ENCODE peak calls at places on chromosomes 6 and 20, in five cellular contexts. One of them, this sample, is unnamed.

GRCh38 chr6:79431469-79431868 is 105.8 kb downstream of the LCA5 start:
- DNase-seq in GM12865: peak
- DNase-seq in fibroblast of pulmonary artery: no peak
- DNase-seq in ovary: no peak
- DNase-seq in psoas muscle: no peak
- DNase-seq in this sample: no peak

GRCh38 chr6:10081075-10081474 is 333.8 kb downstream of the TFAP2A start:
- DNase-seq in fibroblast of pulmonary artery: no peak
- DNase-seq in ovary: no peak
- DNase-seq in GM12865: no peak
- DNase-seq in psoas muscle: no peak
- DNase-seq in this sample: no peak

GRCh38 chr20:11755071-11755881 is 162.4 kb upstream of the BTBD3 start:
- DNase-seq in psoas muscle: no peak
- DNase-seq in ovary: no peak
- DNase-seq in fibroblast of pulmonary artery: no peak
- DNase-seq in GM12865: no peak
- DNase-seq in this sample: peak

GRCh38 chr6:89944181-89944755 is 50.0 kb downstream of the GJA10 start:
- DNase-seq in GM12865: no peak
- DNase-seq in psoas muscle: no peak
- DNase-seq in ovary: no peak
- DNase-seq in fibroblast of pulmonary artery: no peak
- DNase-seq in this sample: peak

GRCh38 chr6:22053385-22053997 is 243.3 kb downstream of the PRL start:
- DNase-seq in GM12865: no peak
- DNase-seq in psoas muscle: no peak
- DNase-seq in fibroblast of pulmonary artery: no peak
- DNase-seq in ovary: no peak
- DNase-seq in this sample: no peak

GRCh38 chr20:48782901-48783308 is 44.9 kb downstream of the PREX1 start:
- DNase-seq in ovary: no peak
- DNase-seq in GM12865: peak
- DNase-seq in psoas muscle: no peak
- DNase-seq in fibroblast of pulmonary artery: no peak
- DNase-seq in this sample: no peak

GRCh38 chr6:45663181-45664180 is 285.7 kb upstream of the SUPT3H start:
- DNase-seq in fibroblast of pulmonary artery: peak
- DNase-seq in psoas muscle: peak
- DNase-seq in ovary: peak
- DNase-seq in GM12865: no peak
- DNase-seq in this sample: no peak

GRCh38 chr6:36757943-36758508 is 60.4 kb downstream of the RAB44 start:
- DNase-seq in psoas muscle: no peak
- DNase-seq in GM12865: no peak
- DNase-seq in ovary: no peak
- DNase-seq in fibroblast of pulmonary artery: no peak
- DNase-seq in this sample: no peak

GRCh38 chr20:25551413-25552210 is 33.7 kb downstream of the NINL start:
- DNase-seq in fibroblast of pulmonary artery: no peak
- DNase-seq in ovary: no peak
- DNase-seq in psoas muscle: no peak
- DNase-seq in GM12865: no peak
- DNase-seq in this sample: no peak

GRCh38 chr6:53119349-53119748 is 29.3 kb downstream of the GCM1 start:
- DNase-seq in ovary: no peak
- DNase-seq in fibroblast of pulmonary artery: no peak
- DNase-seq in GM12865: no peak
- DNase-seq in psoas muscle: no peak
- DNase-seq in this sample: peak

GRCh38 chr6:156427345-156427744 is 349.8 kb upstream of the ARID1B start:
- DNase-seq in ovary: no peak
- DNase-seq in fibroblast of pulmonary artery: peak
- DNase-seq in psoas muscle: peak
- DNase-seq in GM12865: no peak
- DNase-seq in this sample: peak

GRCh38 chr6:42007753-42008528 is 42.4 kb upstream of the TAF8 start:
- DNase-seq in ovary: no peak
- DNase-seq in psoas muscle: no peak
- DNase-seq in fibroblast of pulmonary artery: no peak
- DNase-seq in GM12865: no peak
- DNase-seq in this sample: no peak

GRCh38 chr6:42769051-42769450 is 12.8 kb upstream of the BICRAL start:
- DNase-seq in GM12865: no peak
- DNase-seq in psoas muscle: no peak
- DNase-seq in ovary: no peak
- DNase-seq in fibroblast of pulmonary artery: no peak
- DNase-seq in this sample: no peak

GRCh38 chr6:161890133-161890833 is 616.4 kb upstream of the AGPAT4 start:
- DNase-seq in psoas muscle: no peak
- DNase-seq in ovary: no peak
- DNase-seq in fibroblast of pulmonary artery: no peak
- DNase-seq in GM12865: no peak
- DNase-seq in this sample: no peak

GRCh38 chr6:137016366-137016765 is 28.4 kb downstream of the IL20RA start:
- DNase-seq in fibroblast of pulmonary artery: peak
- DNase-seq in ovary: no peak
- DNase-seq in psoas muscle: no peak
- DNase-seq in GM12865: no peak
- DNase-seq in this sample: peak

GRCh38 chr6:5190467-5190866 is 70.3 kb downstream of the LYRM4 start:
- DNase-seq in GM12865: no peak
- DNase-seq in ovary: no peak
- DNase-seq in psoas muscle: no peak
- DNase-seq in fibroblast of pulmonary artery: peak
- DNase-seq in this sample: peak

GRCh38 chr6:130020106-130020851 is 1.9 kb downstream of the L3MBTL3 start:
- DNase-seq in fibroblast of pulmonary artery: peak
- DNase-seq in ovary: peak
- DNase-seq in GM12865: peak
- DNase-seq in psoas muscle: peak
- DNase-seq in this sample: peak

GRCh38 chr6:83127258-83127657 is 59.8 kb downstream of the DOP1A start:
- DNase-seq in psoas muscle: no peak
- DNase-seq in fibroblast of pulmonary artery: no peak
- DNase-seq in GM12865: no peak
- DNase-seq in ovary: no peak
- DNase-seq in this sample: no peak

GRCh38 chr20:19775353-19776201 is 17.5 kb downstream of the RIN2 start:
- DNase-seq in fibroblast of pulmonary artery: no peak
- DNase-seq in ovary: no peak
- DNase-seq in GM12865: no peak
- DNase-seq in psoas muscle: no peak
- DNase-seq in this sample: peak

GRCh38 chr6:42349753-42350573 is 101.8 kb downstream of the TRERF1 start:
- DNase-seq in fibroblast of pulmonary artery: no peak
- DNase-seq in GM12865: no peak
- DNase-seq in psoas muscle: no peak
- DNase-seq in ovary: no peak
- DNase-seq in this sample: peak

GRCh38 chr6:111938710-111939109 is 65.5 kb upstream of the FYN start:
- DNase-seq in psoas muscle: no peak
- DNase-seq in fibroblast of pulmonary artery: peak
- DNase-seq in ovary: no peak
- DNase-seq in GM12865: no peak
- DNase-seq in this sample: peak

GRCh38 chr6:165515963-165516624 is 146.9 kb downstream of the PDE10A start:
- DNase-seq in psoas muscle: no peak
- DNase-seq in GM12865: no peak
- DNase-seq in fibroblast of pulmonary artery: peak
- DNase-seq in ovary: no peak
- DNase-seq in this sample: no peak

GRCh38 chr6:169098136-169098535 is 155.5 kb downstream of the THBS2 start:
- DNase-seq in ovary: no peak
- DNase-seq in fibroblast of pulmonary artery: no peak
- DNase-seq in psoas muscle: no peak
- DNase-seq in GM12865: no peak
- DNase-seq in this sample: no peak

GRCh38 chr6:74015427-74015826 is 319.4 kb downstream of the CD109 start:
- DNase-seq in psoas muscle: no peak
- DNase-seq in GM12865: no peak
- DNase-seq in fibroblast of pulmonary artery: no peak
- DNase-seq in ovary: no peak
- DNase-seq in this sample: no peak

GRCh38 chr6:119612871-119613515 is 263.4 kb upstream of the MAN1A1 start:
- DNase-seq in GM12865: no peak
- DNase-seq in psoas muscle: no peak
- DNase-seq in ovary: no peak
- DNase-seq in fibroblast of pulmonary artery: no peak
- DNase-seq in this sample: peak

GRCh38 chr20:46715292-46715756 is 5.9 kb downstream of the SLC2A10 start:
- DNase-seq in ovary: peak
- DNase-seq in psoas muscle: peak
- DNase-seq in GM12865: no peak
- DNase-seq in fibroblast of pulmonary artery: peak
- DNase-seq in this sample: peak

GRCh38 chr20:56229821-56230220 is 18.7 kb upstream of the MC3R start:
- DNase-seq in GM12865: no peak
- DNase-seq in ovary: no peak
- DNase-seq in fibroblast of pulmonary artery: no peak
- DNase-seq in psoas muscle: no peak
- DNase-seq in this sample: no peak

GRCh38 chr20:43969069-43969468 is 54.4 kb downstream of the TOX2 start:
- DNase-seq in GM12865: no peak
- DNase-seq in fibroblast of pulmonary artery: no peak
- DNase-seq in psoas muscle: no peak
- DNase-seq in ovary: no peak
- DNase-seq in this sample: peak

GRCh38 chr20:19695081-19695480 is 63.0 kb upstream of the RIN2 start:
- DNase-seq in ovary: no peak
- DNase-seq in fibroblast of pulmonary artery: no peak
- DNase-seq in GM12865: no peak
- DNase-seq in psoas muscle: no peak
- DNase-seq in this sample: peak

GRCh38 chr6:144063246-144063743 is 32.1 kb downstream of the SF3B5 start:
- DNase-seq in ovary: no peak
- DNase-seq in psoas muscle: no peak
- DNase-seq in fibroblast of pulmonary artery: no peak
- DNase-seq in GM12865: peak
- DNase-seq in this sample: no peak

GRCh38 chr6:96624957-96625356 is 62.0 kb downstream of the FHL5 start:
- DNase-seq in ovary: no peak
- DNase-seq in fibroblast of pulmonary artery: no peak
- DNase-seq in psoas muscle: no peak
- DNase-seq in GM12865: peak
- DNase-seq in this sample: no peak

DNA sequence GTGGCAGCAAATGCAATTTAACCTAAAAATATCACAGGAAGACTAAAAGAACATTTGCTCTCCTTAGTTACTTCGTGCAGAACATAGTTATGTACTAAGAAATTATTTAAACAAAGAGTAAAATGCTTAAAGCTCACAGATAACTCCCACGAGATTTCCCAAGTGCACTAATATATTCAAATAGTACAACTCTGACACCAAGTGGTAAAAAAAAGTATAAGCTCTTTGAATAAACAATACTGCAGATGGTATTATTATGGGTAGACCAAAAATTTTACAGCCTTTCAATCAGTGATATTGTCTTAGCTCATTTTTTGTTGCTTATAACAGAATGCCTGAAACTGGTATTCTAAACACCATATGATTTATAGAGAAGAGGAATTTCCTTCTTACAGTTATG is 52.8 kb upstream of the FILIP1 start:
- DNase-seq in psoas muscle: no peak
- DNase-seq in ovary: no peak
- DNase-seq in fibroblast of pulmonary artery: peak
- DNase-seq in GM12865: peak
- DNase-seq in this sample: peak
- TF ChIP-seq CTCF in psoas muscle: peak
- TF ChIP-seq CTCF in ovary: no peak
- TF ChIP-seq CTCF in fibroblast of pulmonary artery: peak
- TF ChIP-seq CTCF in GM12865: no peak
- TF ChIP-seq CTCF in this sample: peak

DNA sequence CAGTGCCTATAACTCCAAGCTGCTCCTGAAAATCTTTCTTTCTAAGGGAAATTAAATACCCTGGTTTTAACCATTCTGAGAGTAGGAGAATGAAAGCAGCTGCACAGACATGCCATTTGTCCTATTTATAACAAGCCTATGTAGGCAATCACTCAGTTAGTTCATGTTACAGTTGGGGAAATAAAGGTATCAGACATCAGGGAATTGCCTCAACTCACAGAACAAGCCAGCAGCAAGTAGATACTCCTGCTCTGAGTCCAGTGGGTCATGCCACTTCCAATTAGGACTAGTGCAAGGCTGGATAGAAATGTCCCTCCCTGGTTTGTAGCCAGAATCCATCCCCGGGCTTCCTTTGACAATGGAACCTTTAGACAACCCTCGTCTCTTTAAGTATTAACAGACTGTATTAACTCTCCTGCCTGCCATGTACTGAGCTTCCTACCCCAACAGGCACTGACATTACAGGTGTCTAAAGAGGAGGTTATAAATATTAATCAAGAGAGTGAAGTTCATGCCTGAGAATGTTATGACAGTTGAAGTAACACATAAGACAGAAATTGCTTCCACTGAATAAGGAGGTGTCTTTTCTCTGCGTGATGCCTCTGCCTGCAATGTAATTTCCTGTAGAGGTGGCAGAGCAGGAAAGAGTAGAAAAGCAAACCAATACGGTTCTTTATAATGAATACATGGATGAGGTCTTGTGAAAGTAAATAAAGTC is 28.0 kb upstream of the MARCKS start:
- DNase-seq in psoas muscle: no peak
- DNase-seq in GM12865: no peak
- DNase-seq in fibroblast of pulmonary artery: no peak
- DNase-seq in ovary: no peak
- DNase-seq in this sample: no peak
- H3K4me3 ChIP-seq in psoas muscle: peak
- H3K4me3 ChIP-seq in GM12865: no peak
- H3K4me3 ChIP-seq in fibroblast of pulmonary artery: no peak
- H3K4me3 ChIP-seq in ovary: no peak
- H3K4me3 ChIP-seq in this sample: no peak

GRCh38 chr6:116446399-116446798 is 14.8 kb upstream of the CALHM6 start:
- DNase-seq in fibroblast of pulmonary artery: no peak
- DNase-seq in GM12865: no peak
- DNase-seq in psoas muscle: no peak
- DNase-seq in ovary: no peak
- DNase-seq in this sample: peak

GRCh38 chr6:116450185-116450710 is 10.9 kb upstream of the CALHM6 start:
- DNase-seq in ovary: no peak
- DNase-seq in fibroblast of pulmonary artery: no peak
- DNase-seq in GM12865: no peak
- DNase-seq in psoas muscle: no peak
- DNase-seq in this sample: no peak

GRCh38 chr6:116447052-116447451 is 14.1 kb upstream of the CALHM6 start:
- DNase-seq in ovary: no peak
- DNase-seq in GM12865: no peak
- DNase-seq in psoas muscle: no peak
- DNase-seq in fibroblast of pulmonary artery: peak
- DNase-seq in this sample: no peak

GRCh38 chr6:116444991-116445566 is 16.1 kb upstream of the CALHM6 start:
- DNase-seq in psoas muscle: no peak
- DNase-seq in GM12865: no peak
- DNase-seq in fibroblast of pulmonary artery: no peak
- DNase-seq in ovary: no peak
- DNase-seq in this sample: peak

GRCh38 chr6:116447496-116448011 is 13.6 kb upstream of the CALHM6 start:
- DNase-seq in GM12865: no peak
- DNase-seq in ovary: no peak
- DNase-seq in psoas muscle: no peak
- DNase-seq in fibroblast of pulmonary artery: peak
- DNase-seq in this sample: peak
- TF ChIP-seq CTCF in GM12865: no peak
- TF ChIP-seq CTCF in ovary: no peak
- TF ChIP-seq CTCF in psoas muscle: no peak
- TF ChIP-seq CTCF in fibroblast of pulmonary artery: no peak
- TF ChIP-seq CTCF in this sample: peak

GRCh38 chr20:50727792-50728485 is 3.4 kb upstream of the PARD6B start:
- DNase-seq in GM12865: no peak
- DNase-seq in psoas muscle: no peak
- DNase-seq in fibroblast of pulmonary artery: no peak
- DNase-seq in ovary: no peak
- DNase-seq in this sample: no peak
- H3K4me3 ChIP-seq in GM12865: no peak
- H3K4me3 ChIP-seq in psoas muscle: no peak
- H3K4me3 ChIP-seq in fibroblast of pulmonary artery: no peak
- H3K4me3 ChIP-seq in ovary: no peak
- H3K4me3 ChIP-seq in this sample: no peak